ENCODE peak calls at places on chromosomes 1 and 21, in nine cellular contexts. X is WTC11, J is retinal pigment epithelial cell, E is progenitor cell of endocrine pancreas, Q is astrocyte of the spinal cord, I is fibroblast of lung, M is prostate gland, H is foreskin fibroblast, N is AG10803. V is an unnamed sample.

GRCh38 chr1:55257958-55258357 is 42.8 kb upstream of the USP24 start:
- DNase-seq in M (no peak), H (no peak), E (no peak), J (no peak), I (peak), X (no peak), N (no peak), Q (no peak), V (no peak)

GRCh38 chr1:39409055-39409816 is 82.2 kb upstream of the BMP8A start:
- DNase-seq in M (no peak), H (peak), J (no peak), Q (peak), N (peak), I (peak), X (peak), E (no peak), V (no peak)

GRCh38 chr1:3310718-3311400 is 143.6 kb upstream of the ARHGEF16 start:
- DNase-seq in M (no peak), N (no peak), X (no peak), J (no peak), H (no peak), E (no peak), Q (no peak), I (no peak), V (no peak)

GRCh38 chr1:1808206-1808605 is 29.9 kb upstream of the NADK start:
- DNase-seq in J (no peak), I (no peak), M (no peak), H (no peak), E (no peak), Q (no peak), N (no peak), X (no peak), V (no peak)

GRCh38 chr1:6596351-6596750 is 6.3 kb downstream of the KLHL21 start:
- DNase-seq in M (no peak), I (no peak), X (no peak), H (no peak), Q (no peak), E (no peak), J (no peak), N (no peak), V (no peak)

GRCh38 chr1:68121536-68121935 is 71.1 kb upstream of the DIRAS3 start:
- DNase-seq in X (no peak), I (peak), N (peak), J (no peak), M (no peak), E (no peak), Q (peak), H (peak), V (no peak)

GRCh38 chr1:53378932-53379661 is 51.2 kb upstream of the LRP8 start:
- DNase-seq in Q (no peak), J (peak), N (no peak), E (no peak), I (no peak), X (peak), M (no peak), H (no peak), V (no peak)

GRCh38 chr1:59504281-59504680 is 207.4 kb downstream of the FGGY start:
- DNase-seq in Q (no peak), M (no peak), I (no peak), N (no peak), J (no peak), H (peak), X (no peak), E (no peak), V (no peak)

GRCh38 chr1:116852910-116853309 is 56.8 kb upstream of the PTGFRN start:
- DNase-seq in I (peak), Q (peak), E (no peak), J (no peak), M (no peak), N (peak), H (peak), X (no peak), V (no peak)

GRCh38 chr1:1092149-1092855 is 18.2 kb upstream of the RNF223 start:
- DNase-seq in M (no peak), J (no peak), E (no peak), Q (no peak), H (no peak), N (no peak), I (no peak), X (no peak), V (no peak)

GRCh38 chr21:38037416-38037815 is 121.2 kb upstream of the KCNJ6 start:
- DNase-seq in M (no peak), N (peak), Q (no peak), H (no peak), E (no peak), J (no peak), X (no peak), I (peak), V (no peak)

GRCh38 chr1:244049142-244049968 is 1.7 kb upstream of the ZBTB18 start:
- DNase-seq in X (peak), I (peak), H (peak), M (peak), Q (no peak), J (no peak), N (no peak), E (peak), V (no peak)

GRCh38 chr1:204826970-204827369 is 43.7 kb upstream of the NFASC start:
- DNase-seq in J (no peak), Q (no peak), M (no peak), N (peak), I (peak), H (peak), E (peak), X (peak), V (no peak)

GRCh38 chr1:39394598-39394997 is 96.8 kb upstream of the BMP8A start:
- DNase-seq in E (no peak), H (no peak), Q (no peak), X (no peak), N (no peak), J (no peak), I (peak), M (peak), V (no peak)

GRCh38 chr1:62076286-62076685 is 118.4 kb upstream of the L1TD1 start:
- DNase-seq in E (no peak), N (peak), I (peak), J (peak), Q (peak), H (peak), X (no peak), M (no peak), V (no peak)

GRCh38 chr1:243420968-243421675 is 165.3 kb downstream of the SDCCAG8 start:
- DNase-seq in H (no peak), M (no peak), N (peak), E (no peak), X (no peak), J (no peak), Q (no peak), I (peak), V (no peak)

GRCh38 chr1:201505505-201505893 is 1.4 kb downstream of the CSRP1 start:
- DNase-seq in Q (peak), M (no peak), H (peak), X (no peak), J (no peak), E (no peak), I (peak), N (peak), V (no peak)

DNA sequence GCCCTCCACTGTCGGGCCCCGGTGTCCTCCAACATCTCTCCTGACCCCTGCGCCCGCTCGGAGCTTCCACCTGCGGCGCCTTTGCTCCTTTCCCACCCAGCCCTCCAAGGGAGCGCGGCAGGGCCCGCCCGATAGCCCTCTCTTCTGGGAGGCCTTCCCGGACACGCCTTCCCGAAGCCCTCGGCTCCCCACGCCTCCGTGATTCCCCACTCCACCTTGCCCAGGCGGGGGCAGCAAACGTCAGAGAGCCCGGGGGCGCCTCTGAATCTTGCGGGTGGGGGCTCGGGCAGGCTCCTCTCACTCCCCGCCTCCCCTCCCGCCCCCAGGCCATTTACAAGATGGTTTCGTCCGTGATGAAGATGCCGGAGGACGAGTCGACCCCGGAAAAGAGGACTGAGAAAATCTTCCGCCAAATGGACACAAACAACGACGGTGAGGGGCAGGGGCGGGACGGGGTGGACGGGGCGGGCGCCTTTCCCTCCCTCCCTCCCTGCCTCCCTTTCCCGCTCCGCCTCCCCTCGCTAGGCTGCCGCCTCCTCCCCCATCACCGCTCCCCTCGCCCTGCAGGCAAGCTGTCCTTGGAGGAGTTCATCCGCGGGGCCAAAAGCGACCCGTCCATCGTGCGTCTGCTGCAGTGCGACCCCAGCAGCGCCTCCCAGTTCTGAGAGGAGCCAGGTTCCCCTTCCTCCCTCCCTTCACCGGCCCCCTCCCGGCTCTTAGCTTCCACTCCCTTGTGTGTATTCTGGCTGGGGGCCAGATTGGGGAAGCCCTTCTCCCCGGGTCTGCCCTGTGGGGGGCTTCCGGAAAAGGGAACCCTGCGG is 7.1 kb downstream of the HPCA start:
- DNase-seq in Q (peak), X (peak), I (peak), E (no peak), M (peak), N (no peak), H (peak), J (no peak), V (peak)
- TF ChIP-seq CTCF in Q (peak), X (no peak), I (no peak), E (peak), M (peak), N (no peak), H (peak), J (no peak), V (no peak)

GRCh38 chr1:23745515-23745914 is 2.2 kb downstream of the ELOA start:
- DNase-seq in I (peak), H (peak), N (peak), Q (peak), M (no peak), J (no peak), E (no peak), X (no peak), V (no peak)
- TF ChIP-seq CTCF in I (peak), H (peak), N (peak), Q (peak), M (peak), J (peak), E (peak), X (no peak), V (peak)

GRCh38 chr1:9020325-9020724 is 5.9 kb downstream of the SLC2A7 start:
- DNase-seq in Q (no peak), N (no peak), I (no peak), X (no peak), E (no peak), J (no peak), H (no peak), M (no peak), V (no peak)
- TF ChIP-seq CTCF in Q (no peak), N (no peak), I (no peak), X (no peak), E (no peak), J (no peak), H (no peak), M (no peak), V (no peak)

GRCh38 chr1:13228343-13228781 is 2.4 kb upstream of the PRAMEF18 start:
- DNase-seq in X (peak), J (no peak), E (peak), I (no peak), N (no peak), Q (no peak), H (no peak), M (no peak), V (no peak)
- TF ChIP-seq CTCF in X (no peak), J (peak), E (no peak), I (no peak), N (peak), Q (no peak), H (no peak), M (no peak), V (peak)

GRCh38 chr1:10209905-10210810 is at the start of gene KIF1B:
- DNase-seq in H (peak), M (peak), X (peak), J (peak), N (peak), I (peak), Q (peak), E (peak), V (peak)
- TF ChIP-seq CTCF in H (peak), M (peak), X (peak), J (peak), N (peak), I (peak), Q (peak), E (peak), V (peak)

DNA sequence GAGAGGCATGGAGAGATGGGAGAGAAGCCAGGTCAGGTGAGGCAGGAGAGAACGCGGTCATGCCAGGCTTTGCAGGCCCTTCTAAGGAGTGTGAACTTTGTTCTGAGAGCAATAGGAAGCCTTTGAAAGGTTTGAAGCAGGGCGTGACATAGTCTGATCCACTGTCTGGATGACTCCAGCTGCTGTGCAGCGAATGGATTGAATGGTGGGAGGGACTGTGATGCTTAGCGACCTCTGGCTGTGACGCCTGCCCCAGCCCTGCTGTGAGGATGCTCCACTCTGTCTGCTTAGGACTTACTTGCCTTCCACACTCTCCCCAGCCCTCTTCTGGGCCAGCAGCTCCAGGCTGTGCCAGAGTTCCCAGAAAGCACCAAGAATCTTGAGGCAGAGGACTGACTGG is 41.8 kb upstream of the POU3F1 start:
- DNase-seq in N (no peak), M (no peak), J (no peak), I (no peak), X (no peak), H (no peak), E (no peak), Q (no peak), V (no peak)
- TF ChIP-seq CTCF in N (no peak), M (no peak), J (no peak), I (no peak), X (no peak), H (no peak), E (no peak), Q (no peak), V (no peak)

DNA sequence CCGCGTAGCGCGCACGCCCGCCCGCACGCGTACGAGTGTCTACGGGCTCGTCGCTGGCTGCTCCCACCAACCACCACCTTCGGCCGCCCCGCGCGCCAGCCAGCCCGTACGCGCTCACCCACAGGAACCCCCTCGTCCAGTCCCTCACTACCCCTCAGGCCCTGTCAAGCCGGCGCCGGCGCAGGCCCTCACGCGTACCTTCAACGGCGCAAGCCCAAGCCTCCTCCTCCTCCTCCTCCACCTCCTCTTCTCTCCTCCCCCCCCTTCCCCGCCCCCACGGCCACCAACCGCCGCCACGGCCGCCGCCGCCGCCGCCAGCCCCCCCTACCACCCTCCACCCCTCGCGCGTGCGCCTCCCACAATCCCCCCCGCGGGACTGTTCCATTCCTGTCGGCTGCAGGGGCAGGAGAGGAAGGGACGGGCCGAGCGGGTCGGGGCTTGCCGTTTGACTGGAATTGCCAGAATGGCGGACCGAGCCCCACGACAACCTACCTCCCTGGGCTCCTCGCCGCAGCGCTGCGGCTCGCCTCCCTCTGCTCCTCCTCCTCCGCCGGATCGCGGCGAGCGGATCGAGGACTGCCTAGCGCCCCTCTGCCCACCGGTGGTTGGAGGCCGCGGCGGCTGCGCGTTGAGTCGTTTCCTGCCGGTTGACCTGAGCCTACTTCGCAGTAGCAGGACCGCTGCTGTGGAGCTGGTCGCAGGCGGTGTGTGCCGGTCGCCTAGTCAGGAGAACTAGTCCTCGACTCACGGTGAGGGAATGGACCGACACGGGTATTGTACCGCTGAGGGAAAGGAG is at the start of gene ASH1L:
- DNase-seq in I (peak), X (peak), Q (peak), N (peak), E (peak), H (peak), J (peak), M (peak), V (peak)
- TF ChIP-seq CTCF in I (no peak), X (no peak), Q (no peak), N (no peak), E (no peak), H (no peak), J (no peak), M (peak), V (no peak)

GRCh38 chr21:44802396-44803153 is 955 bp upstream of the UBE2G2 start:
- DNase-seq in J (no peak), Q (no peak), I (no peak), M (no peak), E (no peak), H (peak), N (no peak), X (no peak), V (no peak)
- TF ChIP-seq CTCF in J (no peak), Q (no peak), I (no peak), M (no peak), E (peak), H (no peak), N (no peak), X (peak), V (no peak)

DNA sequence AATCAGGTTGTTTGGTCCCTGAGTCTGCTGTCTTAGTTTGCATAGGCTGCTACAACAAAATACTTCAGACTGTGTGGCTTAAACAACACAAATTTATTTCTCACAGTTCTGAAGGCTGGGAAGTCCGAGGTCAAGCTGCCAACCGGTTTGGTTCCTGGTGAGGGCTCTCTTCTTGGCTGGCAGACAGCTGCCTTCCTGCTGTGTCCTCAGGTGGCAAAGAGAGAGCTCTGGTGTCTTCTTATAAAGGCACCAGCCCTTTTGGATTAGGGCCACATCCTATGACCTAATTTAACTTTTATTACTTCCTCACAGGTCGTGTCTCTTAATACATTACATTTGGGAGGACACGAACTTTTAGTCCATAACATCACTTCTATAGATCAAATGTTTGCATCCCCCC is 89.6 kb upstream of the CD34 start:
- DNase-seq in X (no peak), M (no peak), J (no peak), H (no peak), N (no peak), Q (no peak), E (no peak), I (no peak), V (no peak)
- TF ChIP-seq CTCF in X (no peak), M (no peak), J (no peak), H (no peak), N (no peak), Q (no peak), E (no peak), I (no peak), V (no peak)

V was measured in D721Med.